ENCODE peak calls at places on chromosome 9, in four cellular contexts. R is GM19239, A is AG10803, X is NCI-H345. U is an unnamed sample.

GRCh38 chr9:933356-933755 is 43.1 kb upstream of the DMRT3 start:
- DNase-seq in X (no peak), A (no peak), R (no peak), U (no peak)

GRCh38 chr9:38038307-38039089 is 30.5 kb downstream of the SHB start:
- DNase-seq in X (no peak), R (no peak), A (no peak), U (no peak)

GRCh38 chr9:107735821-107736220 is 246.3 kb upstream of the KLF4 start:
- DNase-seq in X (no peak), R (no peak), A (no peak), U (no peak)

GRCh38 chr9:90899287-90899686 is 97.7 kb downstream of the SYK start:
- DNase-seq in X (no peak), A (no peak), R (no peak), U (no peak)

GRCh38 chr9:136950656-136951030 is 1.4 kb upstream of the LCN12 start:
- DNase-seq in X (peak), A (no peak), R (no peak), U (no peak)

GRCh38 chr9:133861103-133861502 is 123.0 kb upstream of the SARDH start:
- DNase-seq in X (no peak), A (no peak), R (no peak), U (no peak)

GRCh38 chr9:91295357-91295756 is 66.4 kb downstream of the AUH start:
- DNase-seq in R (no peak), X (no peak), A (no peak), U (no peak)

GRCh38 chr9:97954550-97954989 is 16.6 kb upstream of the HEMGN start:
- DNase-seq in A (no peak), R (peak), X (peak), U (no peak)

GRCh38 chr9:72577212-72577753 is 55.9 kb downstream of the TMC1 start:
- DNase-seq in X (no peak), A (peak), R (no peak), U (peak)

GRCh38 chr9:11086561-11086960 is 473.8 kb upstream of the PTPRD start:
- DNase-seq in R (no peak), A (no peak), X (no peak), U (peak)

GRCh38 chr9:121783523-121784507 is 132.4 kb downstream of the DAB2IP start:
- DNase-seq in R (no peak), A (no peak), X (no peak), U (no peak)

GRCh38 chr9:95406114-95406513 is 88.6 kb upstream of the FANCC start:
- DNase-seq in R (no peak), X (no peak), A (peak), U (peak)

GRCh38 chr9:120982851-120983250 is 56.3 kb upstream of the TRAF1 start:
- DNase-seq in R (no peak), A (peak), X (no peak), U (peak)

GRCh38 chr9:111118256-111118950 is 80.1 kb upstream of the LPAR1 start:
- DNase-seq in A (peak), R (no peak), X (no peak), U (peak)

GRCh38 chr9:109320338-109320733 is 523 bp downstream of the EPB41L4B start:
- DNase-seq in A (no peak), X (peak), R (peak), U (peak)

GRCh38 chr9:29212590-29213373 is 1639.5 kb upstream of the C9orf72 start:
- DNase-seq in A (no peak), R (no peak), X (peak), U (no peak)

GRCh38 chr9:1047605-1048235 is 2.4 kb upstream of the DMRT2 start:
- DNase-seq in X (no peak), A (peak), R (no peak), U (peak)

U was measured in adipocyte.